ENCODE peak calls at places on chromosomes 13 and 19, in eight cellular contexts. One of them, this sample, is unnamed.

GRCh38 chr13:50244913-50245574 is 229.8 kb downstream of the KCNRG start:
- DNase-seq in SK-N-SH: no peak
- DNase-seq in OCI-LY7: peak; percentile 43
- DNase-seq in mammary epithelial cell: peak; percentile 97
- DNase-seq in mucosa of descending colon: no peak
- DNase-seq in tibial artery: no peak
- DNase-seq in sigmoid colon: no peak
- DNase-seq in transverse colon: no peak
- DNase-seq in this sample: no peak

GRCh38 chr13:100274942-100275506 is 186.1 kb downstream of the PCCA start:
- DNase-seq in SK-N-SH: no peak
- DNase-seq in OCI-LY7: no peak
- DNase-seq in mammary epithelial cell: no peak
- DNase-seq in mucosa of descending colon: no peak
- DNase-seq in tibial artery: no peak
- DNase-seq in sigmoid colon: no peak
- DNase-seq in transverse colon: no peak
- DNase-seq in this sample: no peak

GRCh38 chr13:35475131-35475959 is 1.1 kb downstream of the MAB21L1 start:
- DNase-seq in SK-N-SH: peak; percentile 32
- DNase-seq in OCI-LY7: no peak
- DNase-seq in mammary epithelial cell: peak; percentile 17
- DNase-seq in mucosa of descending colon: no peak
- DNase-seq in tibial artery: peak; percentile 79
- DNase-seq in sigmoid colon: peak; percentile 61
- DNase-seq in transverse colon: peak; percentile 8
- DNase-seq in this sample: peak; percentile 79

GRCh38 chr19:52138614-52139290 is 986 bp downstream of the ZNF616 start:
- DNase-seq in SK-N-SH: peak; percentile 61
- DNase-seq in OCI-LY7: no peak
- DNase-seq in mammary epithelial cell: no peak
- DNase-seq in mucosa of descending colon: no peak
- DNase-seq in tibial artery: no peak
- DNase-seq in sigmoid colon: no peak
- DNase-seq in transverse colon: peak; percentile 25
- DNase-seq in this sample: peak; percentile 74

GRCh38 chr13:79692846-79693245 is 211.9 kb downstream of the NDFIP2 start:
- DNase-seq in SK-N-SH: no peak
- DNase-seq in OCI-LY7: no peak
- DNase-seq in mammary epithelial cell: no peak
- DNase-seq in mucosa of descending colon: no peak
- DNase-seq in tibial artery: no peak
- DNase-seq in sigmoid colon: no peak
- DNase-seq in transverse colon: no peak
- DNase-seq in this sample: no peak

GRCh38 chr13:87122551-87122950 is 548.6 kb upstream of the SLITRK5 start:
- DNase-seq in SK-N-SH: no peak
- DNase-seq in OCI-LY7: no peak
- DNase-seq in mammary epithelial cell: peak; percentile 32
- DNase-seq in mucosa of descending colon: no peak
- DNase-seq in tibial artery: no peak
- DNase-seq in sigmoid colon: no peak
- DNase-seq in transverse colon: no peak
- DNase-seq in this sample: no peak

GRCh38 chr19:49554701-49555181 is 25.6 kb downstream of the NOSIP start:
- DNase-seq in SK-N-SH: no peak
- DNase-seq in OCI-LY7: no peak
- DNase-seq in mammary epithelial cell: no peak
- DNase-seq in mucosa of descending colon: peak; percentile 74
- DNase-seq in tibial artery: no peak
- DNase-seq in sigmoid colon: no peak
- DNase-seq in transverse colon: peak; percentile 44
- DNase-seq in this sample: peak; percentile 85

GRCh38 chr19:4373601-4374441 is 26.5 kb downstream of the SH3GL1 start:
- DNase-seq in SK-N-SH: no peak
- DNase-seq in OCI-LY7: no peak
- DNase-seq in mammary epithelial cell: no peak
- DNase-seq in mucosa of descending colon: peak; percentile 57
- DNase-seq in tibial artery: peak; percentile 91
- DNase-seq in sigmoid colon: peak; percentile 84
- DNase-seq in transverse colon: no peak
- DNase-seq in this sample: no peak

GRCh38 chr13:44576396-44577235 is 486 bp upstream of the TSC22D1 start:
- DNase-seq in SK-N-SH: peak; percentile 68
- DNase-seq in OCI-LY7: peak; percentile 28
- DNase-seq in mammary epithelial cell: no peak
- DNase-seq in mucosa of descending colon: peak; percentile 64
- DNase-seq in tibial artery: no peak
- DNase-seq in sigmoid colon: peak; percentile 66
- DNase-seq in transverse colon: peak; percentile 19
- DNase-seq in this sample: no peak

GRCh38 chr13:104461049-104461448 is 1394.8 kb upstream of the SLC10A2 start:
- DNase-seq in SK-N-SH: no peak
- DNase-seq in OCI-LY7: no peak
- DNase-seq in mammary epithelial cell: no peak
- DNase-seq in mucosa of descending colon: no peak
- DNase-seq in tibial artery: no peak
- DNase-seq in sigmoid colon: no peak
- DNase-seq in transverse colon: no peak
- DNase-seq in this sample: no peak

GRCh38 chr19:5850743-5851293 is 431 bp downstream of the FUT3 start:
- DNase-seq in SK-N-SH: peak; percentile 9
- DNase-seq in OCI-LY7: peak; percentile 16
- DNase-seq in mammary epithelial cell: peak; percentile 51
- DNase-seq in mucosa of descending colon: no peak
- DNase-seq in tibial artery: no peak
- DNase-seq in sigmoid colon: peak; percentile 87
- DNase-seq in transverse colon: peak; percentile 66
- DNase-seq in this sample: no peak

GRCh38 chr13:42181381-42181953 is 90.5 kb upstream of the AKAP11 start:
- DNase-seq in SK-N-SH: peak; percentile 11
- DNase-seq in OCI-LY7: no peak
- DNase-seq in mammary epithelial cell: no peak
- DNase-seq in mucosa of descending colon: no peak
- DNase-seq in tibial artery: no peak
- DNase-seq in sigmoid colon: peak; percentile 72
- DNase-seq in transverse colon: no peak
- DNase-seq in this sample: no peak

GRCh38 chr19:10780368-10780767 is 55.6 kb downstream of the TMED1 start:
- DNase-seq in SK-N-SH: no peak
- DNase-seq in OCI-LY7: no peak
- DNase-seq in mammary epithelial cell: no peak
- DNase-seq in mucosa of descending colon: no peak
- DNase-seq in tibial artery: peak; percentile 77
- DNase-seq in sigmoid colon: peak; percentile 81
- DNase-seq in transverse colon: peak; percentile 42
- DNase-seq in this sample: no peak

GRCh38 chr13:113855012-113855921 is 8.6 kb downstream of the GAS6 start:
- DNase-seq in SK-N-SH: no peak
- DNase-seq in OCI-LY7: no peak
- DNase-seq in mammary epithelial cell: no peak
- DNase-seq in mucosa of descending colon: peak; percentile 79
- DNase-seq in tibial artery: peak; percentile 67
- DNase-seq in sigmoid colon: no peak
- DNase-seq in transverse colon: peak; percentile 70
- DNase-seq in this sample: peak; percentile 71

GRCh38 chr19:33052352-33052972 is 12.2 kb downstream of the RHPN2 start:
- DNase-seq in SK-N-SH: no peak
- DNase-seq in OCI-LY7: no peak
- DNase-seq in mammary epithelial cell: peak; percentile 58
- DNase-seq in mucosa of descending colon: no peak
- DNase-seq in tibial artery: no peak
- DNase-seq in sigmoid colon: no peak
- DNase-seq in transverse colon: peak; percentile 54
- DNase-seq in this sample: no peak

DNA sequence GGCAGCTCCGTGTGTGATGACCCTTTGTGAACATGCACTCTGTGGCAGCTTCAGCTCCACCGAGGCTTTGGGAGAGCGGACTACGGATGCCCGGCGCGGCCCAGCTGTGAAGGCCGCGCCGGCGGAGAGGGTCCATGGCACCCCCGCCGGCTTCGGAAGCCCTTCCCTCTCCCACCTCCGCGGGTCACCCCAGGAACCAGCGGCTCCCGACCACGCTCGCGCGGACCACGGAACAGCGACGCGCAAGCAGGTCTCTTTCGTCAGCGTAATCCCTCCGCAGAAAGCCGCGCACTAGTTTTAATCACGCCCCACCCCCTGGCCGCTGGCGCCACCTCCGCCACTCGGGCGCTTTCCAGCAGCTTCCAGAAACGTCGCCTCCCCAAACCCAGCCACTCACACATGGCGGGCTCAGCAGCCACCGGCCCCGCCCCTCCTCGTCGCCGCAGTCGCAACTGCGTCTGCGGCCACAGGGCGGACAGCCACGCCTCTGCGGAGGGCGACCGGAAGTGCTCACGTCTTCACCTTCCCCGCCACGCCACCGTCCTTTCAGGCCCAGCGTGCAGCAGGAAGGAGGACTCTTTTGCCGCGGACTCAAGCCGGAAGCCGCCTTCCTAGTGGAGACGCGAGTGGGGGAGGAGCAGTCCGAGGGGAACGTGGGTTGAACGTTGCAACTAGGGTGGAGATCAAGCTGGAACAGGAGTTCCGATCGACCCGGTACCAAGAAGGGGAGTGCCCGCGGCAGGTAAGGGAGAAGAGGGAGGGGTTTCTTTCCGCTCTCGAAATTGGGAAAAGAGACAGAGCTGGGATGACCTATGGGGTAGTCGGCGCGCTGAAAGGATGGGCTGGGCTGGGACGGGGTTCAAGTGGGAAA is at the start of gene USPL1:
- DNase-seq in SK-N-SH: peak; percentile 95
- DNase-seq in OCI-LY7: peak; percentile 99
- DNase-seq in mammary epithelial cell: peak; percentile 99
- DNase-seq in mucosa of descending colon: peak; percentile 99
- DNase-seq in tibial artery: peak; percentile 99
- DNase-seq in sigmoid colon: peak; percentile 99
- DNase-seq in transverse colon: peak; percentile 99
- DNase-seq in this sample: peak; percentile 100
- TF ChIP-seq CTCF in SK-N-SH: no peak
- TF ChIP-seq CTCF in OCI-LY7: peak; percentile 29
- TF ChIP-seq CTCF in mammary epithelial cell: no peak
- TF ChIP-seq CTCF in mucosa of descending colon: peak; percentile 69
- TF ChIP-seq CTCF in tibial artery: peak; percentile 63
- TF ChIP-seq CTCF in sigmoid colon: no peak
- TF ChIP-seq CTCF in transverse colon: peak; percentile 36
- TF ChIP-seq CTCF in this sample: peak; percentile 81

GRCh38 chr13:98916403-98916802 is 61.5 kb downstream of the DOCK9 start:
- DNase-seq in SK-N-SH: no peak
- DNase-seq in OCI-LY7: no peak
- DNase-seq in mammary epithelial cell: no peak
- DNase-seq in mucosa of descending colon: no peak
- DNase-seq in tibial artery: no peak
- DNase-seq in sigmoid colon: no peak
- DNase-seq in transverse colon: no peak
- DNase-seq in this sample: no peak

GRCh38 chr13:98909016-98909415 is 68.8 kb downstream of the DOCK9 start:
- DNase-seq in SK-N-SH: no peak
- DNase-seq in OCI-LY7: no peak
- DNase-seq in mammary epithelial cell: peak; percentile 85
- DNase-seq in mucosa of descending colon: no peak
- DNase-seq in tibial artery: no peak
- DNase-seq in sigmoid colon: no peak
- DNase-seq in transverse colon: no peak
- DNase-seq in this sample: no peak

GRCh38 chr13:98910501-98910951 is 67.3 kb downstream of the DOCK9 start:
- DNase-seq in SK-N-SH: no peak
- DNase-seq in OCI-LY7: no peak
- DNase-seq in mammary epithelial cell: peak; percentile 86
- DNase-seq in mucosa of descending colon: no peak
- DNase-seq in tibial artery: no peak
- DNase-seq in sigmoid colon: no peak
- DNase-seq in transverse colon: no peak
- DNase-seq in this sample: no peak

GRCh38 chr13:98915563-98916348 is 62.1 kb downstream of the DOCK9 start:
- DNase-seq in SK-N-SH: no peak
- DNase-seq in OCI-LY7: no peak
- DNase-seq in mammary epithelial cell: no peak
- DNase-seq in mucosa of descending colon: no peak
- DNase-seq in tibial artery: no peak
- DNase-seq in sigmoid colon: no peak
- DNase-seq in transverse colon: no peak
- DNase-seq in this sample: no peak

DNA sequence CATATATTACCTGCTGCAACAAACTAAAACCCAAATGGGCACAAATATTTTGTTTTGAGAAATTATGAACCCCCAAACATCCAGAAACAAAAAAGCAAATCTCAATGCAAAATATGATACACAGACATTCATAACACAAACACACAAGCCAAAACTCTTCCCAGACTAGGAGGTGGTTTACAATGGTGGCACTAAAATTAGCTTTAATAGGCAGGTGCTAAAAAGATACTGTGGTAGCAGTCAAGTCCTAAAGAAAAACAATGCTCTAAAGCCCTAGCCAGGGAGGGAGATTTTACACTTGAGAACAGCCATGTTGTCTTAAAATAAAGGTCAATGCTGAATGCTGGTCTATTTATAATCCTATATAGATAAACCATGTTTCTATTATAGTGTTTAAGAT is 65.0 kb downstream of the DOCK9 start:
- DNase-seq in SK-N-SH: no peak
- DNase-seq in OCI-LY7: no peak
- DNase-seq in mammary epithelial cell: no peak
- DNase-seq in mucosa of descending colon: no peak
- DNase-seq in tibial artery: no peak
- DNase-seq in sigmoid colon: no peak
- DNase-seq in transverse colon: no peak
- DNase-seq in this sample: no peak
- H3K4me1 ChIP-seq in SK-N-SH: peaks cover 3% of the 10 kb centered on the region
- H3K4me1 ChIP-seq in OCI-LY7: peaks cover 16% of the 10 kb centered on the region
- H3K4me1 ChIP-seq in mammary epithelial cell: peaks cover 26% of the 10 kb centered on the region
- H3K4me1 ChIP-seq in mucosa of descending colon: no peaks in the 10 kb centered on the region
- H3K4me1 ChIP-seq in tibial artery: no peaks in the 10 kb centered on the region
- H3K4me1 ChIP-seq in sigmoid colon: peaks cover 7% of the 10 kb centered on the region
- H3K4me1 ChIP-seq in transverse colon: no peaks in the 10 kb centered on the region
- H3K4me1 ChIP-seq in this sample: peaks cover 15% of the 10 kb centered on the region

GRCh38 chr13:109717686-109718085 is 68.7 kb downstream of the IRS2 start:
- DNase-seq in SK-N-SH: no peak
- DNase-seq in OCI-LY7: no peak
- DNase-seq in mammary epithelial cell: no peak
- DNase-seq in mucosa of descending colon: no peak
- DNase-seq in tibial artery: no peak
- DNase-seq in sigmoid colon: no peak
- DNase-seq in transverse colon: no peak
- DNase-seq in this sample: no peak
- TF ChIP-seq CTCF in SK-N-SH: no peak
- TF ChIP-seq CTCF in OCI-LY7: no peak
- TF ChIP-seq CTCF in mammary epithelial cell: no peak
- TF ChIP-seq CTCF in mucosa of descending colon: no peak
- TF ChIP-seq CTCF in tibial artery: no peak
- TF ChIP-seq CTCF in sigmoid colon: no peak
- TF ChIP-seq CTCF in transverse colon: no peak
- TF ChIP-seq CTCF in this sample: no peak

DNA sequence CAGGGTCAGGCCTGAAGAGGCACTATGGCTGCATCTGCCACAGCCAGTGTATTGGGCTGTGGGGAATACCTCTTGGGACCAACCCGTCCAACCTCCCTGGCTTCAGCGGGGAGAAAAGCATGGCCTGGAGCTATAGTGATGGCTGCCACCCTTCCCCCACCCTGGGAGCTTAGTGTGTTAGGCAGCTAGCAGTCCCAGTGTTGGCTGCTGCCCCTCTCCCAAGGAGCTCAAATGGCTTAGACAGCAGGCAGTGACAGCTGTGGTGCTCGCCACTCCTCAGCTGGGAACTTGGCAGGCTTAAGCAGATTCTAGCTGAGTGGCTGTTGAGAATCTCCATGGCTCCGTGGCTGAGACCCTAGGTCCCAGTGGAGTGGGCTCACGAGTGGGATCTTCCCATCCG is 19.7 kb downstream of the ACOD1 start:
- DNase-seq in SK-N-SH: no peak
- DNase-seq in OCI-LY7: no peak
- DNase-seq in mammary epithelial cell: no peak
- DNase-seq in mucosa of descending colon: no peak
- DNase-seq in tibial artery: no peak
- DNase-seq in sigmoid colon: no peak
- DNase-seq in transverse colon: no peak
- DNase-seq in this sample: no peak
- H3K4me1 ChIP-seq in SK-N-SH: peaks cover 4% of the 10 kb centered on the region
- H3K4me1 ChIP-seq in OCI-LY7: no peaks in the 10 kb centered on the region
- H3K4me1 ChIP-seq in mammary epithelial cell: peaks cover 16% of the 10 kb centered on the region
- H3K4me1 ChIP-seq in mucosa of descending colon: no peaks in the 10 kb centered on the region
- H3K4me1 ChIP-seq in tibial artery: no peaks in the 10 kb centered on the region
- H3K4me1 ChIP-seq in sigmoid colon: peaks cover 6% of the 10 kb centered on the region
- H3K4me1 ChIP-seq in transverse colon: no peaks in the 10 kb centered on the region
- H3K4me1 ChIP-seq in this sample: peaks cover 18% of the 10 kb centered on the region

This sample was measured in spleen.